ENCODE peak calls at places on chromosomes 4 and X, in four cellular contexts. D is effector memory CD4-positive, alpha-beta T cell; F is GM12878; C is CD8-positive, alpha-beta memory T cell. J is an unnamed sample.

GRCh38 chrX:63275127-63275526 is 76.0 kb downstream of the SPIN4 start:
- DNase-seq in D (no peak), C (no peak), F (peak; percentile 7), J (peak; percentile 46)

GRCh38 chrX:20971250-20971649 is 403.0 kb upstream of the CNKSR2 start:
- DNase-seq in F (no peak), C (no peak), D (no peak), J (no peak)

GRCh38 chrX:120463241-120463640 is 5.9 kb downstream of the LAMP2 start:
- DNase-seq in C (no peak), D (no peak), F (no peak), J (peak; percentile 36)

GRCh38 chrX:53086464-53086863 is 4.3 kb downstream of the TSPYL2 start:
- DNase-seq in C (no peak), F (no peak), D (no peak), J (no peak)

GRCh38 chr4:56731857-56732256 is 50.8 kb upstream of the HOPX start:
- DNase-seq in C (no peak), D (no peak), F (no peak), J (no peak)

GRCh38 chr4:15197005-15197404 is 194.7 kb downstream of the CPEB2 start:
- DNase-seq in D (no peak), F (no peak), C (no peak), J (no peak)

GRCh38 chr4:84677093-84677492 is 94.2 kb downstream of the CDS1 start:
- DNase-seq in D (no peak), F (no peak), C (no peak), J (no peak)

GRCh38 chrX:109840585-109840984 is 107.5 kb upstream of the ACSL4 start:
- DNase-seq in D (no peak), C (no peak), F (no peak), J (no peak)

GRCh38 chrX:10110984-10111363 is 45.8 kb upstream of the CLCN4 start:
- DNase-seq in F (peak; percentile 59), D (peak; percentile 11), C (peak; percentile 79), J (no peak)

GRCh38 chr4:21387683-21388082 is 560.9 kb downstream of the KCNIP4 start:
- DNase-seq in C (no peak), F (no peak), D (no peak), J (no peak)

GRCh38 chrX:153646620-153647373 is at the start of gene DUSP9:
- DNase-seq in D (no peak), F (no peak), C (no peak), J (peak; percentile 87)
- H3K4me3 ChIP-seq in D (peak within 1 kb of the TSS; percentile 37), F (no peak within 1 kb of the TSS), C (no peak within 1 kb of the TSS), J (peak within 1 kb of the TSS; percentile 54)

DNA sequence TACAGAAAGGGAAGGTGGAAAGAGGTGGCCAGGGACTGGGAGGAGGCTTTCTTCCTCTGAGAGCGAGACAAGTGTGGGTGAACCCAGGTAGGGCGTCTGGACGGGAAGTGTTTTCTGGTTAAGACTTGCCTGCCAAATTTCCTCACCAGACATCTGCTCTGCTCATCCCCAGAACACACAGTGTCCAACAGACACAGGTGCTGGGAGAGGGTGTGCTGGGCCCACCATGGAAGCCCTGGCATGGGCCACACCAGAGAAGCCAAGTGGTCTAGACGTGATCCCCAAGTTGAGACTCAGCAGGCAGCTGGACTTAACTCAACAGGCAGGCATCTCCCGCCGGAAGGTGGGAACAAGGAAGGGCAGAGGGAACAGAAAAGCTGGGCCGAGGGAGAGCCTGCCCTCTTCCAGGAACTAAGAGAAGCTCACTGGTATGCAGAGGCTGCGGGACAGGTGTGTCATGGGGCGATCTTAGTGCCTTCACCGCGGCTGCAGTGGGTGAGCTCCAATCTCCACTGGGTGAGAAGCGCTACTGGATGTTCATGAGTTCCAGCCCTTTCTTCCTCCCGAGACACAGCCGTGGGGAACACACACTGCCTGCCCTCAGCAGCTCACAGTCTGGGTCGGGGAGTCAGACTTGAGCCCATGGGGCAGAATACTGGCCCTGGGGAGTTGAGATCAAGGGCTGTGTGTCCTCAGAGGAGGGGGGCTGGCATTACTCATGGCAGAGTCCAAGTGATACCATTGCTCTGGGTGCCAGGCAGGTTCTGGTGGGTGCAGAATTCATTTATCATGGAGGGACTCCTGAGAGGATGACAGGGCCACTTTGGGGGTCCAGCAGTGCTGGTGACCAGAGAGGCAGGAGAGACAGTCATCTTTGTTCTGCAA is 110.2 kb downstream of the CPZ start:
- DNase-seq in C (no peak), D (no peak), F (no peak), J (peak; percentile 4)
- H3K27me3 ChIP-seq in C (no peaks in the 10 kb centered on the region), D (no peaks in the 10 kb centered on the region), F (no peaks in the 10 kb centered on the region), J (peaks cover 8% of the 10 kb centered on the region)

GRCh38 chrX:38847206-38847902 is 46.1 kb downstream of the MID1IP1 start:
- DNase-seq in F (no peak), D (no peak), C (no peak), J (no peak)
- H3K4me1 ChIP-seq in F (no peaks in the 10 kb centered on the region), D (no peaks in the 10 kb centered on the region), C (no peaks in the 10 kb centered on the region), J (peaks cover 14% of the 10 kb centered on the region)

GRCh38 chr4:78779280-78779679 is 3.1 kb downstream of the BMP2K start:
- DNase-seq in F (no peak), C (no peak), D (no peak), J (no peak)
- H3K4me3 ChIP-seq in F (peak overlapping the region; percentile 99), C (no peak overlapping the region), D (no peak overlapping the region), J (no peak overlapping the region)

DNA sequence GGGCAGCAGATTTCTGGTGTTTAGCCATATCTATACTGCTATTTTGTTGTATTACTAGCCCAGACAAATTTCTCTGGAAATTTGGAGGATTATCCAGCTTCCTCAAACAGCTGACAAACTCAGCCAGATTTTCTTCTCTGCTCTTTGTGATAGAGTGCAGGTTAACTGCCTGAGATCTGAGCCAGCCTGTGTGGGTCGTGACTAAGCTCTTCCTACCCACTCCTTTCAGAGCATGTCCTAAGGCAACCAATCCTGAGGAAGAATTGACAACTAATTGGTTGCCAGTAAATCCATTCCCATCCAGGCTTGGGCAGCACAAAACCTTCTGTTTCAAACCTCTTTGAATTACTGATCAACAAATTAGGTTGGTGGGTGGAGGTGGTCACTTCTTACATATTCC is 2.5 kb upstream of the GABRA2 start:
- DNase-seq in F (no peak), D (no peak), C (no peak), J (no peak)
- H3K27me3 ChIP-seq in F (no peaks in the 10 kb centered on the region), D (no peaks in the 10 kb centered on the region), C (no peaks in the 10 kb centered on the region), J (peaks cover 2% of the 10 kb centered on the region)

GRCh38 chr4:6375620-6376295 is 96.7 kb downstream of the PPP2R2C start:
- DNase-seq in F (no peak), D (no peak), C (no peak), J (no peak)
- H3K4me1 ChIP-seq in F (no peaks in the 10 kb centered on the region), D (no peaks in the 10 kb centered on the region), C (no peaks in the 10 kb centered on the region), J (no peaks in the 10 kb centered on the region)

GRCh38 chr4:87848622-87849351 is 16.0 kb downstream of the MEPE start:
- DNase-seq in D (no peak), C (peak; percentile 22), F (no peak), J (peak; percentile 80)
- H3K4me3 ChIP-seq in D (no peak overlapping the region), C (peak overlapping the region; percentile 47), F (no peak overlapping the region), J (no peak overlapping the region)

GRCh38 chr4:173505924-173506779 is 23.9 kb downstream of the HAND2 start:
- DNase-seq in F (peak; percentile 41), C (no peak), D (no peak), J (peak; percentile 75)
- H3K27me3 ChIP-seq in F (peaks cover 6% of the 10 kb centered on the region), C (peaks cover 53% of the 10 kb centered on the region), D (peaks cover 62% of the 10 kb centered on the region), J (no peaks in the 10 kb centered on the region)

J was measured in HAP-1.